ENCODE peak calls at places on chromosomes 12 and 14, in eight cellular contexts. J, P, A, N, C, R, F and L are unnamed samples.

GRCh38 chr12:5480218-5480952 is 48.5 kb downstream of the NTF3 start:
- DNase-seq in P (peak; percentile 46), R (no peak), N (peak; percentile 8), C (no peak), J (no peak), A (no peak), F (no peak), L (no peak)

GRCh38 chr12:84920331-84920730 is 7.7 kb upstream of the SLC6A15 start:
- DNase-seq in P (no peak), J (peak; percentile 12), F (no peak), R (no peak), N (peak; percentile 26), C (no peak), A (no peak), L (no peak)

GRCh38 chr12:105289114-105289904 is 41.2 kb upstream of the C12orf75 start:
- DNase-seq in R (no peak), C (no peak), P (no peak), A (no peak), N (peak; percentile 67), F (no peak), J (no peak), L (no peak)

GRCh38 chr14:58942516-58942915 is 246.0 kb upstream of the DAAM1 start:
- DNase-seq in R (no peak), J (peak; percentile 25), P (no peak), A (no peak), N (peak; percentile 74), C (no peak), F (no peak), L (no peak)

GRCh38 chr12:18430425-18431048 is 169.2 kb downstream of the PIK3C2G start:
- DNase-seq in J (peak; percentile 77), N (peak; percentile 50), C (no peak), F (no peak), R (peak; percentile 45), A (no peak), P (peak; percentile 32), L (peak; percentile 7)

GRCh38 chr12:89370850-89371249 is 18.5 kb upstream of the DUSP6 start:
- DNase-seq in A (no peak), R (no peak), N (peak; percentile 97), J (peak; percentile 79), C (no peak), P (no peak), F (no peak), L (peak; percentile 90)

GRCh38 chr12:88854260-88854659 is 274.0 kb upstream of the KITLG start:
- DNase-seq in P (peak; percentile 48), C (no peak), A (no peak), F (no peak), J (peak; percentile 53), N (peak; percentile 92), R (no peak), L (no peak)

GRCh38 chr12:13566286-13566685 is 369.8 kb downstream of the EMP1 start:
- DNase-seq in N (peak; percentile 6), J (no peak), A (no peak), F (no peak), C (no peak), P (no peak), R (no peak), L (no peak)

GRCh38 chr12:115404761-115405470 is 720.9 kb upstream of the TBX3 start:
- DNase-seq in C (no peak), F (no peak), A (no peak), J (peak; percentile 90), R (no peak), P (peak; percentile 65), N (peak; percentile 94), L (peak; percentile 93)

DNA sequence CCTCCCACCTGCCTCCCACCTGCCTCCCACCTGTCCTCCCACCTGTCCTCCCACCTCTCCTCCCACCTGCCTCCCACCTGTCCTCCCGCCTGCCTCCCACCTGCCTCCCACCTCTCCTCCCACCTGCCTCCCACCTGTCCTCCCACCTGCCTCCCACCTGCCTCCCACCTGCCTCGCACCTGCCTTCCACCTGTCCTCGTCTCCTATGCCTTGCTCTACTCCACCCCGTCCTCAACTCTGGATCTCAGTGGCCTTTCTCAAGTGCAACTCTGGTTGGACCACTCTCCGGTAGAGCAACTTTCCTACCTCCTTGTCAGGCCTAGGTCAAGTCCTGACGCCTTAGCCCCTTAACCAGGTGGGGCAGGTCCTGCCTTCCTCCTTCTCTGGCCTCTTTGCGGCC is 29.3 kb upstream of the PEX5 start:
- DNase-seq in A (no peak), J (no peak), P (no peak), N (no peak), F (no peak), R (no peak), C (no peak), L (no peak)
- H3K27ac ChIP-seq in A (no peak overlapping the region), J (no peak overlapping the region), P (no peak overlapping the region), N (no peak overlapping the region), F (no peak overlapping the region), R (no peak overlapping the region), C (no peak overlapping the region), L (no peak overlapping the region)

DNA sequence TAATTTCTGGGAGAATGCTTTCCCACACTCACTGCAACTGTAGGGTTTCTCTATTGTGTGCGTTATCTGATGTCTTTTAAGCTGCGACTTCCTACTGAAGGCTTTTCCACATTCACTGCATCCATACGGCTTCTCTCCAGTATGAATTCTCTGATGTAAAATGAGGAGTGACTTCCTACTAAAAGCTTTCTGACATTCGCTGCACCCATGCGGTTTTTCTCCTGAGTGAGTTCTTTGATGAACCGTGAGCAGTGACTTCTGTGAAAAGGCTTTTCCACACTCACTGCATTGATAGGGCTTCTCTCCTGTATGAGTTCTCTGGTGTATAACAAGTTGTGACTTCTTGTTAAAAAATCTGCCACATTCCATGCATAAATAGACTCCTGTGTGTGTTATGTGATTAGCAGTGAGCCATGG is 29.7 kb downstream of the ZNF605 start:
- DNase-seq in R (no peak), J (no peak), A (no peak), F (no peak), C (no peak), N (no peak), P (no peak), L (peak; percentile 62)
- H3K9me3 ChIP-seq in R (no peaks in the 10 kb centered on the region), J (peaks cover 29% of the 10 kb centered on the region), A (peaks cover 36% of the 10 kb centered on the region), F (peaks cover 9% of the 10 kb centered on the region), C (peaks cover 100% of the 10 kb centered on the region), N (peaks cover 12% of the 10 kb centered on the region), P (peaks cover 63% of the 10 kb centered on the region), L (peaks cover 90% of the 10 kb centered on the region)

GRCh38 chr14:77108753-77109152 is 10.7 kb downstream of the CIPC start:
- DNase-seq in F (no peak), A (no peak), J (no peak), P (no peak), N (no peak), C (no peak), R (no peak), L (no peak)

GRCh38 chr14:77106666-77107065 is 8.6 kb downstream of the CIPC start:
- DNase-seq in R (no peak), A (no peak), F (no peak), N (no peak), C (no peak), J (no peak), P (no peak), L (no peak)

GRCh38 chr14:77105554-77105953 is 7.5 kb downstream of the CIPC start:
- DNase-seq in N (no peak), J (no peak), P (no peak), C (no peak), R (no peak), F (no peak), A (no peak), L (no peak)

GRCh38 chr14:77105118-77105517 is 7.1 kb downstream of the CIPC start:
- DNase-seq in F (no peak), J (no peak), R (no peak), P (no peak), N (no peak), A (no peak), C (no peak), L (no peak)

DNA sequence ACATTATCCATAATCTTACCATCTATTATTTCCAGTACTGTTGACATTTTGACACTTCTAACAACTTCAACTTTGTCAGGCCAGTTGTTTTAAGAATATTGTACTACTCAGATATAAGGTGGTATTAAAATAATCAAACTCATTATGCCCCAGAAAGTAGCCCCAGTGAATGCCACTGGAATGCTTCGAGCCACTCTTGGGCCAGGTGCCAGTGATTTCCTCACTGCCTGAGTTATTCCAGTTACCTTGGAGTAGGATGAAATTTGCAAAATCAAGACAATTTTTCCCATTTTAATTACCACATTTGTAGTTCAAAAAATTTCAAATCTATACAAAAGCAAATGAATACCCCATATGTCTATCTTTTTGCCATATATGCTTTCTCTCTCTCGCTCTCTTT is 9.2 kb downstream of the CIPC start:
- DNase-seq in A (no peak), F (no peak), J (peak; percentile 24), C (no peak), R (no peak), P (no peak), N (no peak), L (no peak)
- H3K27ac ChIP-seq in A (no peak overlapping the region), F (no peak overlapping the region), J (no peak overlapping the region), C (no peak overlapping the region), R (no peak overlapping the region), P (no peak overlapping the region), N (no peak overlapping the region), L (no peak overlapping the region)

DNA sequence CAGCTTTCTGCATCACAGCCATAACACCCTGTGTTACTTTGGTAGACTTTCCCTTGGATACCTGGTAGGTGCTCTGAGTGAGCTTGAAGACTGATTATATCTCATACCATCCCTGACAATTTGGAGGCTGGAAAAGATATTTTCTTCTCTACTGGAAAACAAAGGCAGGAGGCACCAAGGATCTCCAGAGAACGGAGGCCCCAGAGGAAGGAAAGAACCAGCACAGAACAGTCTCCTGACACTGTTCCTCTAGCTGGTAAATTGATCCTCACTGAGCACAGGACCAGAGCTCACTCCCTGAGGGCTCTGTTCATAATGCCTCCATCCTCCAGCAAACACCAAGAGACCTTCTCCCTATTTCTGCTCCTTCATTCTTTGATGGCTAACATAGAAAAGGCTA is at the start of gene OR11G2:
- DNase-seq in C (no peak), R (no peak), A (no peak), P (no peak), J (no peak), F (no peak), N (no peak), L (no peak)
- H3K9me3 ChIP-seq in C (no peaks in the 10 kb centered on the region), R (no peaks in the 10 kb centered on the region), A (no peaks in the 10 kb centered on the region), P (peaks cover 14% of the 10 kb centered on the region), J (peaks cover 2% of the 10 kb centered on the region), F (peaks cover 7% of the 10 kb centered on the region), N (no peaks in the 10 kb centered on the region), L (no peaks in the 10 kb centered on the region)

GRCh38 chr12:76259660-76260389 is 88.4 kb downstream of the BBS10 start:
- DNase-seq in F (no peak), C (no peak), R (no peak), N (peak; percentile 92), P (peak; percentile 72), A (no peak), J (peak; percentile 90), L (no peak)
- H3K27ac ChIP-seq in F (no peak overlapping the region), C (peak overlapping the region; percentile 54), R (no peak overlapping the region), N (peak overlapping the region; percentile 75), P (peak overlapping the region; percentile 22), A (no peak overlapping the region), J (no peak overlapping the region), L (peak overlapping the region; percentile 74)